ENCODE peak calls at places on chromosomes 5 and 9, in six cellular contexts. H is GM06990; K is brain microvascular endothelial cell; F is CD8-positive, alpha-beta memory T cell; M is adipocyte; S is fibroblast of lung. U is an unnamed sample. For H3K27me3 and H3K36me3, the result is how much of the 10 kb centered on the place peaks cover.

GRCh38 chr5:7874639-7875038 is 5.7 kb downstream of the MTRR start:
- DNase-seq in S (no peak), K (no peak), H (no peak), M (no peak), F (no peak), U (no peak)

GRCh38 chr9:77604316-77604715 is 43.8 kb downstream of the GNA14 start:
- DNase-seq in S (no peak), H (no peak), F (no peak), M (no peak), K (no peak), U (no peak)

GRCh38 chr5:153267506-153267905 is 223.0 kb upstream of the GRIA1 start:
- DNase-seq in F (no peak), K (no peak), S (no peak), M (no peak), H (no peak), U (no peak)

GRCh38 chr9:124442360-124442759 is 7.9 kb upstream of the ADGRD2 start:
- DNase-seq in K (no peak), S (no peak), H (no peak), F (no peak), M (no peak), U (no peak)

GRCh38 chr9:33198163-33198562 is 31.0 kb upstream of the B4GALT1 start:
- DNase-seq in F (no peak), K (no peak), M (peak), H (no peak), S (peak), U (no peak)

GRCh38 chr5:74629326-74629725 is 11.2 kb downstream of the ENC1 start:
- DNase-seq in M (no peak), K (no peak), S (no peak), H (no peak), F (no peak), U (no peak)

GRCh38 chr9:81833563-81834345 is 94.5 kb upstream of the SPATA31D4 start:
- DNase-seq in M (no peak), S (peak), K (no peak), F (no peak), H (no peak), U (no peak)

GRCh38 chr9:121652037-121652837 is 803 bp downstream of the DAB2IP start:
- DNase-seq in M (peak), S (no peak), K (no peak), H (no peak), F (no peak), U (peak)

GRCh38 chr9:75071530-75072122 is 16.3 kb downstream of the NMRK1 start:
- DNase-seq in H (peak), F (peak), K (no peak), M (no peak), S (no peak), U (no peak)

GRCh38 chr5:68304421-68305052 is 89.0 kb downstream of the PIK3R1 start:
- DNase-seq in H (no peak), S (no peak), F (no peak), K (no peak), M (no peak), U (no peak)

GRCh38 chr9:16689352-16689938 is 181.0 kb downstream of the BNC2 start:
- DNase-seq in M (peak), H (no peak), F (no peak), K (peak), S (no peak), U (no peak)

GRCh38 chr5:147507480-147508126 is 2.3 kb downstream of the DPYSL3 start:
- DNase-seq in S (peak), H (no peak), M (peak), K (no peak), F (no peak), U (no peak)

GRCh38 chr5:144237851-144238250 is 67.2 kb downstream of the KCTD16 start:
- DNase-seq in F (no peak), S (no peak), H (no peak), M (peak), K (no peak), U (no peak)

GRCh38 chr5:180668835-180669596 is 19.6 kb upstream of the FLT4 start:
- DNase-seq in K (no peak), S (no peak), M (no peak), F (no peak), H (no peak), U (no peak)

GRCh38 chr5:137792291-137792690 is 38.1 kb upstream of the HNRNPA0 start:
- DNase-seq in K (no peak), M (no peak), F (no peak), S (no peak), H (no peak), U (no peak)

GRCh38 chr5:157186309-157187045 is 5.8 kb downstream of the ITK start:
- DNase-seq in F (no peak), M (no peak), H (no peak), S (no peak), K (no peak), U (no peak)

GRCh38 chr9:34322899-34323591 is 6.0 kb downstream of the KIF24 start:
- DNase-seq in K (no peak), S (peak), M (no peak), H (no peak), F (no peak), U (no peak)

GRCh38 chr9:87567566-87567965 is 69.9 kb downstream of the DAPK1 start:
- DNase-seq in H (no peak), K (no peak), M (no peak), F (no peak), S (peak), U (peak)

GRCh38 chr5:88829773-88830172 is 53.2 kb downstream of the MEF2C start:
- DNase-seq in S (no peak), K (no peak), H (no peak), M (no peak), F (no peak), U (no peak)

GRCh38 chr5:179994622-179995323 is 76.8 kb downstream of the RNF130 start:
- DNase-seq in F (no peak), M (no peak), K (no peak), S (no peak), H (no peak), U (no peak)

GRCh38 chr9:70881321-70881720 is 240.1 kb downstream of the TRPM3 start:
- DNase-seq in H (no peak), F (no peak), K (no peak), M (no peak), S (no peak), U (no peak)

GRCh38 chr9:135338546-135338945 is 141.0 kb upstream of the PPP1R26 start:
- DNase-seq in M (no peak), F (no peak), K (no peak), H (no peak), S (no peak), U (no peak)

GRCh38 chr9:85118990-85119755 is 449.6 kb downstream of the NTRK2 start:
- DNase-seq in H (no peak), M (no peak), F (no peak), K (no peak), S (no peak), U (no peak)

GRCh38 chr9:117464941-117465616 is 50.2 kb upstream of the ASTN2 start:
- DNase-seq in M (no peak), K (no peak), F (no peak), H (no peak), S (no peak), U (no peak)

GRCh38 chr9:6007770-6008168 is 7.7 kb downstream of the RANBP6 start:
- DNase-seq in H (peak), S (peak), K (peak), F (peak), M (peak), U (peak)

GRCh38 chr9:116202219-116202912 is 48.8 kb downstream of the PAPPA start:
- DNase-seq in K (no peak), S (no peak), M (no peak), H (no peak), F (no peak), U (no peak)

GRCh38 chr5:149671544-149671943 is 58.6 kb upstream of the PPARGC1B start:
- DNase-seq in F (no peak), S (no peak), H (no peak), M (no peak), K (no peak), U (no peak)

GRCh38 chr5:96657068-96657467 is 5.1 kb upstream of the CAST start:
- DNase-seq in H (peak), S (peak), F (peak), K (peak), M (peak), U (no peak)

GRCh38 chr5:43063731-43064171 is 23.6 kb upstream of the ANXA2R start:
- DNase-seq in F (no peak), M (no peak), K (peak), S (peak), H (no peak), U (no peak)

GRCh38 chr5:27241564-27242257 is 203.3 kb upstream of the CDH9 start:
- DNase-seq in K (peak), S (peak), M (peak), H (no peak), F (no peak), U (no peak)

GRCh38 chr9:127210851-127211730 is 53.5 kb upstream of the GARNL3 start:
- DNase-seq in S (no peak), K (no peak), M (no peak), H (no peak), F (no peak), U (peak)

GRCh38 chr9:3436629-3437028 is 89.2 kb downstream of the RFX3 start:
- DNase-seq in F (no peak), S (no peak), H (no peak), K (peak), M (no peak), U (no peak)

GRCh38 chr5:92519717-92520632 is 1061.0 kb downstream of the NR2F1-AS1 start:
- DNase-seq in F (no peak), K (no peak), H (no peak), S (peak), M (peak), U (no peak)

DNA sequence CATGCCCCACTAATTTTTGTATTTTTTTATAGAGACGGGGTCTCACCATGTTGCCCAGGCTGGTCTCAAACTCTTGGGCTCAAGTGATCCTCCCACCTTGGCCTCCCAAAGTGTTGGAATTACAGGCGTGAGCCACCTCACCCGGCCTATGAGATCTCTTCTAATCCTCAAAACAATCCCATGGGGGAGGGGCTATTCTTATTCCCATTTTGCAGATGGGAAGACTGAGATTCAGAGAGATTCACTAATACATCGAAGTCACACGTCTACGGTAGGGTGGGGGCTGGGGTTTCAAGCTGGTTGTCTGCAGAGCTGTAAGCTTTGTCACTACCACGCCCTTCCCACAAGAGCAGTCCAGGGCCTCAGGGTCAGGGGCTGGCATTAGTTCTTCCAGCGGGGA is 14.0 kb upstream of the NTNG2 start:
- DNase-seq in H (no peak), K (no peak), S (no peak), M (no peak), F (no peak), U (no peak)
- H3K27me3 ChIP-seq in H (under half), K (under half), S (under half), M (half or more), F (under half), U (under half)

DNA sequence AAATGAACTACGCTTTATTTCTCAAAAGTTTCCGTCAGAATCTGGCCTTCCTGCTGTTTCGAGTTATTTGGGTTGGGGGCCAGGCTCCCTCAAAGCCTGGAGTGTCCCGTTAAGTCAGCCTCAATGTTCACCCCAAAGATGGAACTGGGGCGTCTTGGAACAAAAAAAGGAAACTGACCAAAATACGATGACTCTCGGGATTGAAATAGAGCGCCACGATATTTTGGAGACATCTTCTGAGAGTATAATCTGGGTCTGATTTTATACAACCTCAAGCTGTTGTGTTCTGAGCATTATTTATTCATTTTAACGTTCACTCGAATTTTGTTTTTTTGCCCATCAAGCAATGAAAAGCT is 28.1 kb downstream of the TLX3 start:
- DNase-seq in M (no peak), S (no peak), H (no peak), F (no peak), K (no peak), U (no peak)
- H3K4me3 ChIP-seq in M (peak), S (peak), H (no peak), F (peak), K (peak), U (no peak)

GRCh38 chr9:92642599-92642998 is 27.3 kb downstream of the IPPK start:
- DNase-seq in M (no peak), S (no peak), H (no peak), K (no peak), F (no peak), U (peak)

GRCh38 chr9:92645041-92645440 is 24.9 kb downstream of the IPPK start:
- DNase-seq in S (no peak), K (no peak), H (no peak), M (no peak), F (no peak), U (no peak)

GRCh38 chr9:92641092-92641809 is 28.7 kb downstream of the IPPK start:
- DNase-seq in K (no peak), S (no peak), M (no peak), F (no peak), H (no peak), U (peak)

GRCh38 chr9:92642041-92642451 is 27.9 kb downstream of the IPPK start:
- DNase-seq in H (no peak), S (no peak), M (no peak), K (no peak), F (no peak), U (peak)

GRCh38 chr9:92644278-92644677 is 25.7 kb downstream of the IPPK start:
- DNase-seq in S (no peak), H (no peak), K (no peak), F (no peak), M (no peak), U (no peak)
- H3K36me3 ChIP-seq in S (under half), H (under half), K (half or more), F (half or more), M (half or more), U (under half)

GRCh38 chr9:37054513-37054776 is 20.4 kb upstream of the PAX5 start:
- DNase-seq in F (no peak), K (no peak), M (no peak), S (no peak), H (no peak), U (no peak)

GRCh38 chr9:37060821-37061220 is 26.8 kb upstream of the PAX5 start:
- DNase-seq in F (no peak), K (no peak), S (no peak), M (no peak), H (no peak), U (no peak)

GRCh38 chr9:37053684-37054512 is 19.8 kb upstream of the PAX5 start:
- DNase-seq in M (no peak), K (no peak), S (no peak), F (no peak), H (no peak), U (no peak)

GRCh38 chr9:37056086-37056485 is 22.0 kb upstream of the PAX5 start:
- DNase-seq in F (no peak), H (no peak), K (no peak), M (no peak), S (no peak), U (no peak)

DNA sequence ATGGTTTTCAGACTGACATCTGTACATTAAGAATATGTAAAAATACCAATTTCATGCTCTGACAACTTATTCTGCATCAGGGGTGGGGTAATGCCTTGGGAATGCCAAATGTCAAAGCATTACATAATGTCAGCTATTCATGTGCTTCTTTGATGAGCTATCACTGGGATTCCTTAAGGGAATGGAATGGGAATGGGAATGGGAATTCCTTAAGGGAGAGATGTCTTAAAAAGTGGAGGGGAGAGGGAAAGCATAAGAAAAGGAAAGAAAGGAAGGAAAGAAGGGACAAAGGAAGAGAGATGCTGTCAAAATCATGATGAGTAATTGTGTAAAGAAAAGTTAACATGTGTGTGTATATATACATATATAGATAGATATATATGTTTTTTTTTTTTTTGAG is 22.5 kb upstream of the PAX5 start:
- DNase-seq in K (no peak), H (no peak), S (no peak), F (no peak), M (no peak), U (no peak)
- H3K27me3 ChIP-seq in K (under half), H (under half), S (under half), F (under half), M (half or more), U (under half)

GRCh38 chr5:119864286-119864685 is 234.9 kb downstream of the FAM170A start:
- DNase-seq in M (peak), S (no peak), K (no peak), H (no peak), F (no peak), U (no peak)
- H3K4me3 ChIP-seq in M (no peak), S (no peak), K (no peak), H (no peak), F (no peak), U (no peak)

GRCh38 chr5:78570646-78571045 is 77.9 kb downstream of the LHFPL2 start:
- DNase-seq in H (no peak), K (no peak), M (no peak), F (no peak), S (no peak), U (no peak)

GRCh38 chr5:78569441-78569840 is 79.1 kb downstream of the LHFPL2 start:
- DNase-seq in K (peak), H (no peak), M (peak), S (peak), F (no peak), U (no peak)

GRCh38 chr5:78566747-78567449 is 81.7 kb downstream of the LHFPL2 start:
- DNase-seq in K (no peak), H (peak), F (no peak), S (peak), M (peak), U (no peak)

GRCh38 chr5:78568212-78568611 is 80.4 kb downstream of the LHFPL2 start:
- DNase-seq in F (no peak), K (no peak), S (no peak), H (no peak), M (no peak), U (no peak)

GRCh38 chr5:78568676-78569075 is 79.9 kb downstream of the LHFPL2 start:
- DNase-seq in F (no peak), K (no peak), S (no peak), M (no peak), H (no peak), U (no peak)
- H3K36me3 ChIP-seq in F (under half), K (under half), S (under half), M (under half), H (under half), U (under half)

DNA sequence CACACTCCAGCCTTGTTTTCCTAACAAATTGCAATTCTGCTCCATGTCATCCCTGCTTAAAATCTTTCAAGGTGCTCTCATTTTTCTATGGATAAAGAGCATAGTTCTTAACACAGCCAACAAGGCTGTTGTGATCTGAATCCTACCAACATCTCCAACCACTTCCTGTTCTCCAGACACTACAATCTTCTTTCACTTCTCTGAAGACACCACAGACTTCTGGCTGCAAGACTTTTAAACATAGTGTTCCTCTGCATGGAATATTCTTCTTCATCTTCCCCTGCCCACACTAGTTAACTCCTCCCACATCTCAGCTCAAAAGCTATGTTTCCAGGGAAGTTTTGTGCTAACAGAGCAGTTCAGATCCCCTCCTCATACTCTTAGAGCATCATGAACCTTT is 404.8 kb downstream of the MAN2A1 start:
- DNase-seq in K (no peak), M (no peak), F (no peak), H (no peak), S (no peak), U (no peak)
- H3K27me3 ChIP-seq in K (under half), M (under half), F (under half), H (under half), S (under half), U (under half)

U was measured in H7.